ENCODE peak calls at places on chromosomes 4 and X, in eight cellular contexts. O is lower lobe of right lung, V is brain microvascular endothelial cell, K is mucosa of gallbladder, Y is GM04504, G is T-helper 1 cell, Q is HCEC 1CT, A is AG08396. H is an unnamed sample.
A peak's percentile ranks its signal among the peaks of the same experiment; 100 is the strongest.

GRCh38 chr4:148059617-148060180 is 327.8 kb downstream of the ARHGAP10 start:
- DNase-seq in O (no peak), V (no peak), K (peak; percentile 32), Y (no peak), G (no peak), Q (no peak), A (no peak), H (peak; percentile 67)

GRCh38 chrX:129650821-129651510 is 3.8 kb downstream of the APLN start:
- DNase-seq in O (no peak), V (no peak), K (no peak), Y (no peak), G (no peak), Q (no peak), A (no peak), H (no peak)

GRCh38 chr4:113674251-113674650 is 87.3 kb downstream of the CAMK2D start:
- DNase-seq in O (no peak), V (no peak), K (no peak), Y (no peak), G (no peak), Q (no peak), A (no peak), H (no peak)

GRCh38 chr4:102578819-102579218 is 77.7 kb downstream of the NFKB1 start:
- DNase-seq in O (no peak), V (no peak), K (no peak), Y (no peak), G (no peak), Q (no peak), A (no peak), H (peak; percentile 9)

GRCh38 chr4:4860381-4860802 is 927 bp downstream of the MSX1 start:
- DNase-seq in O (no peak), V (peak; percentile 33), K (no peak), Y (no peak), G (no peak), Q (no peak), A (peak; percentile 72), H (no peak)

GRCh38 chr4:101695176-101695575 is 95.4 kb upstream of the BANK1 start:
- DNase-seq in O (no peak), V (no peak), K (no peak), Y (no peak), G (no peak), Q (no peak), A (peak; percentile 3), H (no peak)

GRCh38 chrX:5775985-5776384 is 452.7 kb downstream of the NLGN4X start:
- DNase-seq in O (no peak), V (no peak), K (no peak), Y (no peak), G (no peak), Q (no peak), A (no peak), H (no peak)

GRCh38 chr4:158590219-158590618 is 68.5 kb downstream of the RXFP1 start:
- DNase-seq in O (no peak), V (no peak), K (no peak), Y (no peak), G (no peak), Q (no peak), A (no peak), H (no peak)

GRCh38 chrX:33336783-33337182 is 125.4 kb upstream of the DMD start:
- DNase-seq in O (no peak), V (peak; percentile 11), K (no peak), Y (no peak), G (no peak), Q (peak; percentile 49), A (no peak), H (peak; percentile 0)

GRCh38 chr4:25172964-25173917 is 13.0 kb upstream of the SEPSECS start:
- DNase-seq in O (no peak), V (peak; percentile 98), K (peak; percentile 55), Y (peak; percentile 96), G (no peak), Q (peak; percentile 95), A (peak; percentile 82), H (no peak)

GRCh38 chrX:86914569-86914968 is 603.0 kb upstream of the KLHL4 start:
- DNase-seq in O (no peak), V (no peak), K (no peak), Y (no peak), G (no peak), Q (no peak), A (no peak), H (no peak)

GRCh38 chrX:49276671-49277519 is 7.3 kb downstream of the PPP1R3F start:
- DNase-seq in O (no peak), V (no peak), K (no peak), Y (no peak), G (no peak), Q (no peak), A (peak; percentile 31), H (no peak)

GRCh38 chrX:100410083-100410590 is at the start of gene PCDH19:
- DNase-seq in O (peak; percentile 52), V (peak; percentile 12), K (peak; percentile 40), Y (peak; percentile 17), G (no peak), Q (no peak), A (peak; percentile 85), H (peak; percentile 3)

GRCh38 chr4:112552668-112553067 is 36.7 kb upstream of the NEUROG2 start:
- DNase-seq in O (no peak), V (peak; percentile 37), K (no peak), Y (peak; percentile 50), G (no peak), Q (peak; percentile 59), A (peak; percentile 63), H (no peak)

GRCh38 chrX:1535241-1536041 is 1.5 kb downstream of the P2RY8 start:
- DNase-seq in O (no peak), V (no peak), K (peak; percentile 40), Y (no peak), G (no peak), Q (no peak), A (no peak), H (no peak)

GRCh38 chr4:7802093-7802726 is 137.5 kb downstream of the AFAP1 start:
- DNase-seq in O (peak; percentile 80), V (peak; percentile 88), K (peak; percentile 78), Y (peak; percentile 59), G (peak; percentile 39), Q (peak; percentile 57), A (peak; percentile 83), H (peak; percentile 78)

GRCh38 chrX:143934542-143934941 is 50.7 kb downstream of the UBE2NL start:
- DNase-seq in O (no peak), V (no peak), K (no peak), Y (no peak), G (no peak), Q (no peak), A (no peak), H (no peak)

GRCh38 chrX:129577473-129577872 is 37.4 kb downstream of the OCRL start:
- DNase-seq in O (no peak), V (peak; percentile 87), K (no peak), Y (peak; percentile 53), G (no peak), Q (peak; percentile 73), A (peak; percentile 74), H (no peak)

GRCh38 chrX:16643160-16643559 is 6.8 kb upstream of the S100G start:
- DNase-seq in O (no peak), V (peak; percentile 15), K (no peak), Y (peak; percentile 40), G (no peak), Q (peak; percentile 43), A (no peak), H (peak; percentile 37)

GRCh38 chr4:38114435-38114834 is 154.2 kb downstream of the PTTG2 start:
- DNase-seq in O (no peak), V (no peak), K (no peak), Y (no peak), G (no peak), Q (no peak), A (peak; percentile 24), H (peak; percentile 26)

GRCh38 chr4:147017081-147017480 is 71.4 kb upstream of the TTC29 start:
- DNase-seq in O (no peak), V (peak; percentile 10), K (no peak), Y (no peak), G (no peak), Q (peak; percentile 47), A (no peak), H (no peak)

GRCh38 chr4:145061325-145061920 is 36.6 kb downstream of the ANAPC10 start:
- DNase-seq in O (no peak), V (no peak), K (no peak), Y (no peak), G (no peak), Q (peak; percentile 49), A (peak; percentile 16), H (peak; percentile 59)

GRCh38 chrX:112642349-112642748 is 37.4 kb downstream of the LHFPL1 start:
- DNase-seq in O (no peak), V (peak; percentile 55), K (peak; percentile 42), Y (peak; percentile 42), G (no peak), Q (peak; percentile 41), A (peak; percentile 56), H (peak; percentile 32)

GRCh38 chr4:128390475-128390996 is 102.9 kb upstream of the PGRMC2 start:
- DNase-seq in O (no peak), V (no peak), K (no peak), Y (no peak), G (no peak), Q (no peak), A (no peak), H (no peak)

GRCh38 chr4:170270628-170271027 is 180.9 kb upstream of the AADAT start:
- DNase-seq in O (no peak), V (no peak), K (no peak), Y (no peak), G (no peak), Q (no peak), A (no peak), H (no peak)

GRCh38 chr4:39706334-39706733 is 8.4 kb downstream of the UBE2K start:
- DNase-seq in O (no peak), V (peak; percentile 76), K (peak; percentile 15), Y (peak; percentile 83), G (no peak), Q (peak; percentile 75), A (peak; percentile 28), H (peak; percentile 67)

GRCh38 chr4:81499840-81500239 is 28.1 kb upstream of the RASGEF1B start:
- DNase-seq in O (no peak), V (no peak), K (no peak), Y (no peak), G (no peak), Q (no peak), A (no peak), H (no peak)

GRCh38 chr4:137180349-137180748 is 351.9 kb downstream of the PCDH18 start:
- DNase-seq in O (no peak), V (no peak), K (no peak), Y (no peak), G (no peak), Q (no peak), A (no peak), H (no peak)

GRCh38 chrX:66676990-66677389 is 38.1 kb upstream of the EDA2R start:
- DNase-seq in O (no peak), V (peak; percentile 65), K (no peak), Y (peak; percentile 73), G (no peak), Q (peak; percentile 86), A (peak; percentile 13), H (no peak)

GRCh38 chr4:140052050-140052449 is 101.9 kb downstream of the MAML3 start:
- DNase-seq in O (peak; percentile 58), V (peak; percentile 50), K (peak; percentile 45), Y (peak; percentile 23), G (no peak), Q (peak; percentile 23), A (no peak), H (peak; percentile 60)

GRCh38 chr4:147674496-147674895 is 9.5 kb downstream of the PRMT9 start:
- DNase-seq in O (no peak), V (no peak), K (no peak), Y (no peak), G (no peak), Q (peak; percentile 12), A (no peak), H (no peak)

GRCh38 chr4:41305486-41305885 is 48.8 kb downstream of the UCHL1 start:
- DNase-seq in O (no peak), V (no peak), K (no peak), Y (no peak), G (no peak), Q (no peak), A (no peak), H (no peak)

GRCh38 chr4:134952305-134952704 is 750.7 kb upstream of the PABPC4L start:
- DNase-seq in O (peak; percentile 31), V (no peak), K (no peak), Y (no peak), G (no peak), Q (no peak), A (no peak), H (no peak)

GRCh38 chrX:115535421-115535820 is 25.6 kb upstream of the PLS3 start:
- DNase-seq in O (no peak), V (no peak), K (no peak), Y (no peak), G (no peak), Q (no peak), A (no peak), H (no peak)